ENCODE peak calls at places on chromosomes 11 and 22, in nine cellular contexts. One of them, this sample, is unnamed.

GRCh38 chr11:10920875-10921274 is 63.0 kb upstream of the ZBED5 start:
- DNase-seq in left ventricle myocardium inferior: no peak
- DNase-seq in mammary epithelial cell: no peak
- DNase-seq in heart right ventricle: no peak
- DNase-seq in CD8-positive, alpha-beta T cell: no peak
- DNase-seq in tibial artery: no peak
- DNase-seq in right atrium auricular region: no peak
- DNase-seq in IMR-90: no peak
- DNase-seq in endothelial cell of umbilical vein: no peak
- DNase-seq in this sample: no peak

GRCh38 chr11:117302228-117302627 is 11.1 kb downstream of the BACE1-AS start:
- DNase-seq in left ventricle myocardium inferior: no peak
- DNase-seq in mammary epithelial cell: no peak
- DNase-seq in heart right ventricle: no peak
- DNase-seq in CD8-positive, alpha-beta T cell: no peak
- DNase-seq in tibial artery: no peak
- DNase-seq in right atrium auricular region: no peak
- DNase-seq in IMR-90: no peak
- DNase-seq in endothelial cell of umbilical vein: no peak
- DNase-seq in this sample: no peak

GRCh38 chr11:7638710-7639642 is 34.3 kb downstream of the CYB5R2 start:
- DNase-seq in left ventricle myocardium inferior: peak; percentile 48
- DNase-seq in mammary epithelial cell: no peak
- DNase-seq in heart right ventricle: no peak
- DNase-seq in CD8-positive, alpha-beta T cell: no peak
- DNase-seq in tibial artery: no peak
- DNase-seq in right atrium auricular region: no peak
- DNase-seq in IMR-90: no peak
- DNase-seq in endothelial cell of umbilical vein: no peak
- DNase-seq in this sample: no peak

GRCh38 chr22:50730941-50731661 is 6.9 kb upstream of the ACR start:
- DNase-seq in left ventricle myocardium inferior: peak; percentile 45
- DNase-seq in mammary epithelial cell: no peak
- DNase-seq in heart right ventricle: peak; percentile 14
- DNase-seq in CD8-positive, alpha-beta T cell: no peak
- DNase-seq in tibial artery: peak; percentile 65
- DNase-seq in right atrium auricular region: no peak
- DNase-seq in IMR-90: no peak
- DNase-seq in endothelial cell of umbilical vein: no peak
- DNase-seq in this sample: peak; percentile 78

GRCh38 chr11:79940976-79941735 is 500.3 kb upstream of the TENM4 start:
- DNase-seq in left ventricle myocardium inferior: no peak
- DNase-seq in mammary epithelial cell: peak; percentile 2
- DNase-seq in heart right ventricle: no peak
- DNase-seq in CD8-positive, alpha-beta T cell: no peak
- DNase-seq in tibial artery: no peak
- DNase-seq in right atrium auricular region: no peak
- DNase-seq in IMR-90: peak; percentile 82
- DNase-seq in endothelial cell of umbilical vein: no peak
- DNase-seq in this sample: no peak

GRCh38 chr22:24486501-24486921 is 8.6 kb upstream of the UPB1 start:
- DNase-seq in left ventricle myocardium inferior: no peak
- DNase-seq in mammary epithelial cell: peak; percentile 95
- DNase-seq in heart right ventricle: no peak
- DNase-seq in CD8-positive, alpha-beta T cell: no peak
- DNase-seq in tibial artery: no peak
- DNase-seq in right atrium auricular region: no peak
- DNase-seq in IMR-90: peak; percentile 82
- DNase-seq in endothelial cell of umbilical vein: peak; percentile 77
- DNase-seq in this sample: no peak

GRCh38 chr22:42509548-42509947 is 10.0 kb downstream of the RRP7A start:
- DNase-seq in left ventricle myocardium inferior: no peak
- DNase-seq in mammary epithelial cell: no peak
- DNase-seq in heart right ventricle: no peak
- DNase-seq in CD8-positive, alpha-beta T cell: no peak
- DNase-seq in tibial artery: no peak
- DNase-seq in right atrium auricular region: no peak
- DNase-seq in IMR-90: no peak
- DNase-seq in endothelial cell of umbilical vein: no peak
- DNase-seq in this sample: no peak

GRCh38 chr11:130782361-130783221 is 133.7 kb downstream of the SNX19 start:
- DNase-seq in left ventricle myocardium inferior: no peak
- DNase-seq in mammary epithelial cell: no peak
- DNase-seq in heart right ventricle: no peak
- DNase-seq in CD8-positive, alpha-beta T cell: no peak
- DNase-seq in tibial artery: no peak
- DNase-seq in right atrium auricular region: peak; percentile 66
- DNase-seq in IMR-90: peak; percentile 52
- DNase-seq in endothelial cell of umbilical vein: peak; percentile 66
- DNase-seq in this sample: no peak

GRCh38 chr11:28808771-28809170 is 700.6 kb downstream of the METTL15 start:
- DNase-seq in left ventricle myocardium inferior: no peak
- DNase-seq in mammary epithelial cell: peak; percentile 64
- DNase-seq in heart right ventricle: no peak
- DNase-seq in CD8-positive, alpha-beta T cell: no peak
- DNase-seq in tibial artery: no peak
- DNase-seq in right atrium auricular region: no peak
- DNase-seq in IMR-90: no peak
- DNase-seq in endothelial cell of umbilical vein: no peak
- DNase-seq in this sample: no peak

GRCh38 chr11:87322570-87322969 is 284.8 kb downstream of the TMEM135 start:
- DNase-seq in left ventricle myocardium inferior: no peak
- DNase-seq in mammary epithelial cell: no peak
- DNase-seq in heart right ventricle: no peak
- DNase-seq in CD8-positive, alpha-beta T cell: no peak
- DNase-seq in tibial artery: no peak
- DNase-seq in right atrium auricular region: no peak
- DNase-seq in IMR-90: no peak
- DNase-seq in endothelial cell of umbilical vein: no peak
- DNase-seq in this sample: no peak

GRCh38 chr11:59413646-59414045 is 12.6 kb downstream of the OR5A2 start:
- DNase-seq in left ventricle myocardium inferior: no peak
- DNase-seq in mammary epithelial cell: no peak
- DNase-seq in heart right ventricle: no peak
- DNase-seq in CD8-positive, alpha-beta T cell: no peak
- DNase-seq in tibial artery: no peak
- DNase-seq in right atrium auricular region: no peak
- DNase-seq in IMR-90: no peak
- DNase-seq in endothelial cell of umbilical vein: no peak
- DNase-seq in this sample: no peak

GRCh38 chr22:36385491-36386350 is 2.0 kb downstream of the MYH9 start:
- DNase-seq in left ventricle myocardium inferior: peak; percentile 51
- DNase-seq in mammary epithelial cell: peak; percentile 93
- DNase-seq in heart right ventricle: no peak
- DNase-seq in CD8-positive, alpha-beta T cell: no peak
- DNase-seq in tibial artery: peak; percentile 88
- DNase-seq in right atrium auricular region: no peak
- DNase-seq in IMR-90: no peak
- DNase-seq in endothelial cell of umbilical vein: peak; percentile 30
- DNase-seq in this sample: peak; percentile 80

DNA sequence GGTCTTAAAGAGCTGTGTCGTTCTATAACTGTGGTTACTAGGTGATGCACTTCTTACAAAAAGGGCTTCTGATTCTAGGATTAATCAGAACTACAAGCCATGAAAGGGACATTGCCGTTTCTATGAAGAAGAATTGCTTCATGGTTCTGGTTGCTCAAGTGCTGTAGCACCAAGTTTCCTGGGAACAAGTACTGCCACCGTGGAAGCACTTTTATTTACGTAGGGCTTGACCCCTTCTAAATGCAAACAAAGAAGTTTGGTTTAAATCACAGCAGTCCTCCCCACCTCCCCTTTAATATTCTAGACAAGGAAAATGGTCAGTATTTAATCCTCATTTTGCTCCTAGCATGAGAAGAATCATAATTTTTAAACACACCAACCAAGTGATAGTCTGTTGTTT is 9.8 kb downstream of the YAP1 start:
- DNase-seq in left ventricle myocardium inferior: no peak
- DNase-seq in mammary epithelial cell: peak; percentile 28
- DNase-seq in heart right ventricle: no peak
- DNase-seq in CD8-positive, alpha-beta T cell: no peak
- DNase-seq in tibial artery: no peak
- DNase-seq in right atrium auricular region: no peak
- DNase-seq in IMR-90: peak; percentile 41
- DNase-seq in endothelial cell of umbilical vein: no peak
- DNase-seq in this sample: no peak
- H3K27ac ChIP-seq in left ventricle myocardium inferior: peak overlapping the region; percentile 10
- H3K27ac ChIP-seq in mammary epithelial cell: peak overlapping the region; percentile 9
- H3K27ac ChIP-seq in heart right ventricle: no peak overlapping the region
- H3K27ac ChIP-seq in CD8-positive, alpha-beta T cell: no peak overlapping the region
- H3K27ac ChIP-seq in tibial artery: peak overlapping the region; percentile 24
- H3K27ac ChIP-seq in right atrium auricular region: no peak overlapping the region
- H3K27ac ChIP-seq in IMR-90: peak overlapping the region; percentile 80
- H3K27ac ChIP-seq in endothelial cell of umbilical vein: no peak overlapping the region
- H3K27ac ChIP-seq in this sample: peak overlapping the region; percentile 55

DNA sequence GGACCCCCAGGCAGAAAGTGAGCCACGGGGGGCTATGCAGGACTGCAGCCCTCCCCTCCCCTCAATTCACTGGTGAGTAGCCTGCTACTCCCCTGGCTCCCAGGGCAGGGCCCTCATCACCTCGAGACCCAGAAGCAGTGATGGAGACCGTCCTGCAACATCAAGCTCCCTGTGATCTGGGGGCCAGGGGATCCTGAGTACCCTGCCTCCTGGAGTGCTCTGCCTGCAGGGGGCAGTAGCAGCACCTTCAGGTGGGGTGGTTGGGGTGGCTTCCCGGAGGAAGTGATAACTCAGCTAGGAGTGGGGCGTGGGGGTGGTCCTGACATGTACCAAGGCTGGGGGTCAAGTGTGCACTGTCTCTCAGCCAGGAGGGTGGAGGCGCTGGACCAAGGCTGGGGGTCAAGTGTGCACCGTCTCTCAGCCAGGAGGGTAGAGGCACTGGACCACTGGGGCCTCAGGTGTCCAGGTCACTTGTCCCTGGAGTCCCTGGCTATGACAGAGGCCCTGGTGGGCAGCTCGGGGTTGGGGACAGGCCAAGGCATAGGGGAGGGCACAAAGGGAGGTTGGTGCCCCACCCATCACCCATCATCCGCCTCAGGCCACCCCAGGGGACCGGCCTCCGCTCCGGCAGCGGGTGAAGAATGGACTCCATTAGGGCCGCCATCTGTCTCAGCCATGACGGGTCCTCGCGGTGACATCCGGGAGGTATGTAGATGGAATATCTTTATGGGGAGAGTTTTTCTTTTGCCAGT is 9.4 kb downstream of the RTN4R start:
- DNase-seq in left ventricle myocardium inferior: no peak
- DNase-seq in mammary epithelial cell: no peak
- DNase-seq in heart right ventricle: no peak
- DNase-seq in CD8-positive, alpha-beta T cell: no peak
- DNase-seq in tibial artery: no peak
- DNase-seq in right atrium auricular region: no peak
- DNase-seq in IMR-90: no peak
- DNase-seq in endothelial cell of umbilical vein: no peak
- DNase-seq in this sample: no peak
- TF ChIP-seq CTCF in left ventricle myocardium inferior: no peak
- TF ChIP-seq CTCF in mammary epithelial cell: no peak
- TF ChIP-seq CTCF in heart right ventricle: no peak
- TF ChIP-seq CTCF in CD8-positive, alpha-beta T cell: peak; percentile 19
- TF ChIP-seq CTCF in tibial artery: no peak
- TF ChIP-seq CTCF in right atrium auricular region: no peak
- TF ChIP-seq CTCF in IMR-90: peak; percentile 4
- TF ChIP-seq CTCF in endothelial cell of umbilical vein: peak; percentile 28
- TF ChIP-seq CTCF in this sample: no peak

DNA sequence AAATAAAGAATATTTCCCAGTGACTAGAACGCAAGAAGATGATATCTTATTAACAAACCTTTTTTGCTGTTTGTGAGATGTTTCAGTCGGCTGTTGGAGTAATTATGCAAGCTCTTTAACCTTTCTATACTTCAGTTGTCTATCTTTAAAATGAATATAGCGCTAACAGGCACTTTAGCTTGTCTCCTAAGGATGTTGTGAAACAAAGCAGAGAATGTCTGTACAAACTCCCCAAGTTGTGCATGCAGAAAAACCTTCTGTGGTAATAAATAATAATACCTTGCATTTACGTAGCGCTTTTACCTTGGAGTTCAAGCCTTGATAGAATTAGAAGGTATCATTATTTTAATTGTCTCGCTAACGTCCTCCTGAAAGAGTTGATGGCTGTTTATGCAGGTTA is 1.9 kb upstream of the KDM2A start:
- DNase-seq in left ventricle myocardium inferior: no peak
- DNase-seq in mammary epithelial cell: no peak
- DNase-seq in heart right ventricle: no peak
- DNase-seq in CD8-positive, alpha-beta T cell: no peak
- DNase-seq in tibial artery: no peak
- DNase-seq in right atrium auricular region: no peak
- DNase-seq in IMR-90: no peak
- DNase-seq in endothelial cell of umbilical vein: no peak
- DNase-seq in this sample: no peak
- H3K4me3 ChIP-seq in left ventricle myocardium inferior: peak overlapping the region; percentile 96
- H3K4me3 ChIP-seq in mammary epithelial cell: no peak overlapping the region
- H3K4me3 ChIP-seq in heart right ventricle: peak overlapping the region; percentile 41
- H3K4me3 ChIP-seq in CD8-positive, alpha-beta T cell: peak overlapping the region; percentile 22
- H3K4me3 ChIP-seq in tibial artery: no peak overlapping the region
- H3K4me3 ChIP-seq in right atrium auricular region: no peak overlapping the region
- H3K4me3 ChIP-seq in IMR-90: no peak overlapping the region
- H3K4me3 ChIP-seq in endothelial cell of umbilical vein: no peak overlapping the region
- H3K4me3 ChIP-seq in this sample: peak overlapping the region; percentile 84

GRCh38 chr11:119117004-119117706 is 4.2 kb upstream of the HINFP start:
- DNase-seq in left ventricle myocardium inferior: no peak
- DNase-seq in mammary epithelial cell: no peak
- DNase-seq in heart right ventricle: no peak
- DNase-seq in CD8-positive, alpha-beta T cell: no peak
- DNase-seq in tibial artery: no peak
- DNase-seq in right atrium auricular region: no peak
- DNase-seq in IMR-90: no peak
- DNase-seq in endothelial cell of umbilical vein: no peak
- DNase-seq in this sample: no peak

GRCh38 chr11:119118227-119118626 is 3.2 kb upstream of the HINFP start:
- DNase-seq in left ventricle myocardium inferior: no peak
- DNase-seq in mammary epithelial cell: no peak
- DNase-seq in heart right ventricle: no peak
- DNase-seq in CD8-positive, alpha-beta T cell: no peak
- DNase-seq in tibial artery: no peak
- DNase-seq in right atrium auricular region: no peak
- DNase-seq in IMR-90: no peak
- DNase-seq in endothelial cell of umbilical vein: no peak
- DNase-seq in this sample: no peak

GRCh38 chr11:119121008-119121810 is at the start of gene HINFP:
- DNase-seq in left ventricle myocardium inferior: peak; percentile 100
- DNase-seq in mammary epithelial cell: peak; percentile 99
- DNase-seq in heart right ventricle: peak; percentile 100
- DNase-seq in CD8-positive, alpha-beta T cell: peak; percentile 100
- DNase-seq in tibial artery: peak; percentile 100
- DNase-seq in right atrium auricular region: peak; percentile 100
- DNase-seq in IMR-90: peak; percentile 98
- DNase-seq in endothelial cell of umbilical vein: peak; percentile 100
- DNase-seq in this sample: peak; percentile 100

GRCh38 chr11:119121811-119122124 is 388 bp downstream of the HINFP start:
- DNase-seq in left ventricle myocardium inferior: no peak
- DNase-seq in mammary epithelial cell: no peak
- DNase-seq in heart right ventricle: no peak
- DNase-seq in CD8-positive, alpha-beta T cell: no peak
- DNase-seq in tibial artery: no peak
- DNase-seq in right atrium auricular region: no peak
- DNase-seq in IMR-90: no peak
- DNase-seq in endothelial cell of umbilical vein: no peak
- DNase-seq in this sample: no peak

DNA sequence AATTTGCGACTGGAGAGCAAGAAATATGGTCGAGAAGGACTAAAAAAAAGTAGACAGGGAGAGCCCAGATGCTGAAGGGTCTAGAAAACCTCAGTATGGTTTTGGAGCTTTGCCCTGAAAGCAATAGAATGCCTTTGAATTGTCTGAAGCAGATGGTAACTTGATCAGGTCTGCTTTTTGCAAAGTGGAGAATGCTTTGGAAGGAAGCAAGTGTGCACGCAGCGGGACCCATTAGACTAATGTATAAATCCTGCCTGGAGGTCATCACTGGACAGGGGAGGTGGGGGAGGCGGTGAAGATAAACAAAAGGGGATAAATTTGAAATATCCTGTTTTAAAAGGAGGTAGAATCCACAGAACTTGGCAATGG is 757 bp upstream of the HINFP start:
- DNase-seq in left ventricle myocardium inferior: no peak
- DNase-seq in mammary epithelial cell: no peak
- DNase-seq in heart right ventricle: no peak
- DNase-seq in CD8-positive, alpha-beta T cell: no peak
- DNase-seq in tibial artery: no peak
- DNase-seq in right atrium auricular region: no peak
- DNase-seq in IMR-90: peak; percentile 70
- DNase-seq in endothelial cell of umbilical vein: no peak
- DNase-seq in this sample: no peak
- H3K27ac ChIP-seq in left ventricle myocardium inferior: peak overlapping the region; percentile 80
- H3K27ac ChIP-seq in mammary epithelial cell: peak overlapping the region; percentile 49
- H3K27ac ChIP-seq in heart right ventricle: peak overlapping the region; percentile 83
- H3K27ac ChIP-seq in CD8-positive, alpha-beta T cell: peak overlapping the region; percentile 62
- H3K27ac ChIP-seq in tibial artery: peak overlapping the region; percentile 84
- H3K27ac ChIP-seq in right atrium auricular region: peak overlapping the region; percentile 66
- H3K27ac ChIP-seq in IMR-90: peak overlapping the region; percentile 60
- H3K27ac ChIP-seq in endothelial cell of umbilical vein: no peak overlapping the region
- H3K27ac ChIP-seq in this sample: peak overlapping the region; percentile 92